ENCODE peak calls at places on chromosomes 6 and 20, in four cellular contexts. One of them, this sample, is unnamed. For H3K27me3, the result is how much of the 10 kb centered on the place peaks cover.

GRCh38 chr20:56733967-56734366 is 104.9 kb downstream of the TFAP2C start:
- DNase-seq in K562: no peak
- DNase-seq in kidney epithelial cell: no peak
- DNase-seq in ovary: no peak
- DNase-seq in this sample: no peak

GRCh38 chr6:91029211-91029610 is 442.3 kb upstream of the MAP3K7 start:
- DNase-seq in K562: no peak
- DNase-seq in kidney epithelial cell: no peak
- DNase-seq in ovary: no peak
- DNase-seq in this sample: no peak

GRCh38 chr20:14235355-14235754 is 102.1 kb downstream of the FLRT3 start:
- DNase-seq in K562: no peak
- DNase-seq in kidney epithelial cell: peak
- DNase-seq in ovary: no peak
- DNase-seq in this sample: peak

GRCh38 chr6:70124882-70125535 is 177.9 kb downstream of the COL9A1 start:
- DNase-seq in K562: no peak
- DNase-seq in kidney epithelial cell: peak
- DNase-seq in ovary: no peak
- DNase-seq in this sample: peak

GRCh38 chr6:14283600-14284235 is 166.1 kb downstream of the CD83 start:
- DNase-seq in K562: no peak
- DNase-seq in kidney epithelial cell: no peak
- DNase-seq in ovary: no peak
- DNase-seq in this sample: no peak

GRCh38 chr6:4607026-4607704 is 169.0 kb upstream of the CDYL start:
- DNase-seq in K562: no peak
- DNase-seq in kidney epithelial cell: peak
- DNase-seq in ovary: no peak
- DNase-seq in this sample: peak

GRCh38 chr6:35287671-35288396 is 9.8 kb upstream of the DEF6 start:
- DNase-seq in K562: no peak
- DNase-seq in kidney epithelial cell: no peak
- DNase-seq in ovary: no peak
- DNase-seq in this sample: no peak

GRCh38 chr6:41505084-41506049 is 40.8 kb upstream of the FOXP4 start:
- DNase-seq in K562: no peak
- DNase-seq in kidney epithelial cell: no peak
- DNase-seq in ovary: peak
- DNase-seq in this sample: peak

GRCh38 chr6:107447663-107448216 is 11.6 kb downstream of the PDSS2 start:
- DNase-seq in K562: no peak
- DNase-seq in kidney epithelial cell: no peak
- DNase-seq in ovary: no peak
- DNase-seq in this sample: no peak

GRCh38 chr6:15763827-15764226 is 101.0 kb upstream of the DTNBP1 start:
- DNase-seq in K562: no peak
- DNase-seq in kidney epithelial cell: peak
- DNase-seq in ovary: no peak
- DNase-seq in this sample: no peak

GRCh38 chr20:4519530-4519929 is 202.2 kb upstream of the PRND start:
- DNase-seq in K562: peak
- DNase-seq in kidney epithelial cell: no peak
- DNase-seq in ovary: no peak
- DNase-seq in this sample: no peak

GRCh38 chr20:25063546-25063945 is 5.6 kb upstream of the ACSS1 start:
- DNase-seq in K562: no peak
- DNase-seq in kidney epithelial cell: no peak
- DNase-seq in ovary: no peak
- DNase-seq in this sample: no peak

GRCh38 chr20:45445805-45446562 is 23.6 kb upstream of the WFDC2 start:
- DNase-seq in K562: peak
- DNase-seq in kidney epithelial cell: no peak
- DNase-seq in ovary: no peak
- DNase-seq in this sample: no peak

GRCh38 chr6:52286798-52287432 is 2.4 kb upstream of the MCM3 start:
- DNase-seq in K562: peak
- DNase-seq in kidney epithelial cell: no peak
- DNase-seq in ovary: peak
- DNase-seq in this sample: no peak

GRCh38 chr6:170063851-170064617 is 226.8 kb downstream of the DLL1 start:
- DNase-seq in K562: no peak
- DNase-seq in kidney epithelial cell: no peak
- DNase-seq in ovary: peak
- DNase-seq in this sample: no peak

GRCh38 chr6:99241905-99242534 is 107.5 kb downstream of the FAXC start:
- DNase-seq in K562: peak
- DNase-seq in kidney epithelial cell: peak
- DNase-seq in ovary: no peak
- DNase-seq in this sample: no peak

GRCh38 chr20:381581-382290 is 1.2 kb downstream of the TRIB3 start:
- DNase-seq in K562: peak
- DNase-seq in kidney epithelial cell: no peak
- DNase-seq in ovary: peak
- DNase-seq in this sample: peak

GRCh38 chr6:147035891-147036290 is 168.3 kb upstream of the STXBP5 start:
- DNase-seq in K562: no peak
- DNase-seq in kidney epithelial cell: no peak
- DNase-seq in ovary: no peak
- DNase-seq in this sample: no peak

GRCh38 chr6:119536666-119537065 is 187.1 kb upstream of the MAN1A1 start:
- DNase-seq in K562: no peak
- DNase-seq in kidney epithelial cell: no peak
- DNase-seq in ovary: no peak
- DNase-seq in this sample: no peak

GRCh38 chr6:119541132-119541905 is 191.8 kb upstream of the MAN1A1 start:
- DNase-seq in K562: no peak
- DNase-seq in kidney epithelial cell: peak
- DNase-seq in ovary: no peak
- DNase-seq in this sample: peak

GRCh38 chr6:119540417-119540816 is 190.9 kb upstream of the MAN1A1 start:
- DNase-seq in K562: no peak
- DNase-seq in kidney epithelial cell: no peak
- DNase-seq in ovary: peak
- DNase-seq in this sample: no peak

GRCh38 chr6:119542037-119542436 is 192.5 kb upstream of the MAN1A1 start:
- DNase-seq in K562: peak
- DNase-seq in kidney epithelial cell: no peak
- DNase-seq in ovary: no peak
- DNase-seq in this sample: no peak

DNA sequence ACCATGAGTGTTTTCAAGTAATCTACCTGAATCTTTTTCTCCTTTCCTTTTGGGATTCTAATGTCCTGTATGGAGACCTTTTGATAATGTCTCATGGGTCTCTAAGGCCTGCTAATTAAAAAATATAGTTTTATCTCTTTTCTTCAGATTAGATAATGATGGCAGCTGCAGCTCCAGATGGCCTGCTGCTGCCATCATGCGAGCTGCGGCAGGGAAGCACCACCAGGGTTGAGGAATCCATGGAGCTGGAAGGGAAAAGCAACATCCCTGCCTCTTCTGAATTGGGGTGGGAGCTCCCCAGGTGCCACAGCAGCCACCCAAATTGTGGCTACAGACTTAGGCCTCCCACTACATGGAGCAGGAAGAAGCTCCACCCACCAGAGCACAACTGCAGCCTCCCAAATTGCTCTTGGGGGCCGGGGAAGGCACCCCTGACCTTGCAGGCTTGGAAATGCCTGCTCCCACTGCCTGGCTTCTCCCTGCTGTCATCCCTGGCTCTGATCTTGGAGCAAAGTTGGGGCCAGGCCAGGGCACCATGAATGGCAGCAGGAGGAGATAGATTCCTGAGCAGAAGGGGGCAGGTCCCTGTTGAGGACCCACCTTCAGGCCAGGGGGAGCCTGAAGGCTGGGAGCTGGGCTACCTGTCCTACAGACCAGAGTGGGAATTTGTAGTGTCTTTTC is 189.6 kb upstream of the MAN1A1 start:
- DNase-seq in K562: no peak
- DNase-seq in kidney epithelial cell: no peak
- DNase-seq in ovary: no peak
- DNase-seq in this sample: no peak
- TF ChIP-seq CTCF in K562: no peak
- TF ChIP-seq CTCF in kidney epithelial cell: no peak
- TF ChIP-seq CTCF in ovary: no peak
- TF ChIP-seq CTCF in this sample: no peak

GRCh38 chr6:108884211-108885059 is 36.2 kb downstream of the ARMC2 start:
- DNase-seq in K562: no peak
- DNase-seq in kidney epithelial cell: no peak
- DNase-seq in ovary: no peak
- DNase-seq in this sample: no peak
- H3K27me3 ChIP-seq in K562: under half
- H3K27me3 ChIP-seq in kidney epithelial cell: under half
- H3K27me3 ChIP-seq in ovary: under half
- H3K27me3 ChIP-seq in this sample: under half

GRCh38 chr6:120230008-120230407 is 880.4 kb upstream of the MAN1A1 start:
- DNase-seq in K562: no peak
- DNase-seq in kidney epithelial cell: no peak
- DNase-seq in ovary: no peak
- DNase-seq in this sample: no peak
- TF ChIP-seq CTCF in K562: no peak
- TF ChIP-seq CTCF in kidney epithelial cell: no peak
- TF ChIP-seq CTCF in ovary: no peak
- TF ChIP-seq CTCF in this sample: no peak

DNA sequence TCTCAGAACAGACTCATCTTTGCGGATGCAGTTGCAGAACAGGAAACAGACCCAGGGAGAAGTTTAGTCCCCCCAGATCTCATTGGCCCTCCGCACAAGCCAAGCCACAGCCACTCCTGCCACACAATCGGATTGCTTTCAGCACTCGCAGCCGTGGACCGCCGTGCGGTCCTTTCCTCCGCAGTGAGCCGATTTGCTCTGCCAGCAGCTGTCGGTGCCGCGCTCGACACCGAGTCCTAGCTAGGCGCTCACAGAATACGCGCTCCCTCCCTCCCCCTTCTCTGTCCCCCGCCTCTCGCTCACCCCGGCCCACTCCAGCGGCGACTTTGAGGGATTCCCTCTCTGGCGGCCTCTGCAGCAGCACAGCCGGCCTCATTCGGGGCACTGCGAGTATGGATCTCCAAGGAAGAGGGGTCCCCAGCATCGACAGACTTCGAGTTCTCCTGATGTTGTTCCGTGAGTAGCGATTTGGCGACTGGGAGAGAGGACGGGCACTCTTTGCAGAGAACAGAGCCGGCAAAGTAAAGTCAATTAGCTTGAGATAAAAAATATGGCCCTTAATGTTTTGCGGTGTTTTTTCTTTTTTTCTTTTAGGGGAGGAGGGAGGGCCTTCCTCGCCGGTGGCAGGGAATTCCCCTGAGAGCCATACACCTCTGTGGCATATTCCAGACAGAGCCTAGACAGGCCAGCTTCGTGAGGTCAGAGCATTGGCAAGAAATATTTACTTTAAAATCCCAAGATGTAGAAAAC is at the start of gene LAMP5:
- DNase-seq in K562: no peak
- DNase-seq in kidney epithelial cell: no peak
- DNase-seq in ovary: peak
- DNase-seq in this sample: no peak
- H3K27me3 ChIP-seq in K562: under half
- H3K27me3 ChIP-seq in kidney epithelial cell: half or more
- H3K27me3 ChIP-seq in ovary: under half
- H3K27me3 ChIP-seq in this sample: under half

DNA sequence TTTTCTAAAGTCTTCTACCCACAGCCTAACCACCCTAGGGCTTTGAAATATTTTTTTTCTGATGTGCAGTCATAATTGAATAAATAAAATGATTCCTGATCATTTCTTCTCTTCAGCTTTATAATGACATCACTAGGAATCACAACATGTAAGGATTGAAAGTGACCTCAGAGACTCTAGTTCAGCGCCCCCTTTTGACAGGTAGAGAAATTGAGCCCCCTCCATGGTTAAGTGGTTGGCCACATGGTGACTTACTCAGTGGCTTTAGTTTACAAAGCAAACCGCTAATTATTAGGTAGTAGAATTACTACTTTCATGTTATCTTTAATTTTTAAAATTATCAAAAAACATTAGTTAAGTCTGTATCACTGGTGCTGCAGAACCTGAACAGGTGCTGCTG is 13.3 kb upstream of the SLC2A12 start:
- DNase-seq in K562: peak
- DNase-seq in kidney epithelial cell: no peak
- DNase-seq in ovary: no peak
- DNase-seq in this sample: no peak
- TF ChIP-seq CTCF in K562: peak
- TF ChIP-seq CTCF in kidney epithelial cell: peak
- TF ChIP-seq CTCF in ovary: no peak
- TF ChIP-seq CTCF in this sample: peak